ENCODE peak calls at places on chromosomes 1 and 21, in four cellular contexts. One of them, this sample, is unnamed. For H3K9me3 and H3K4me1, the result is how much of the 10 kb centered on the place peaks cover.

GRCh38 chr1:99685516-99686180 is 39.7 kb downstream of the PALMD start:
- DNase-seq in aorta: peak
- DNase-seq in kidney: peak
- DNase-seq in left lung: no peak
- DNase-seq in this sample: peak

GRCh38 chr21:45816794-45817193 is 164.8 kb upstream of the COL6A1 start:
- DNase-seq in aorta: no peak
- DNase-seq in kidney: no peak
- DNase-seq in left lung: no peak
- DNase-seq in this sample: no peak

GRCh38 chr1:101302831-101303511 is 66.2 kb downstream of the S1PR1 start:
- DNase-seq in aorta: no peak
- DNase-seq in kidney: no peak
- DNase-seq in left lung: no peak
- DNase-seq in this sample: no peak

GRCh38 chr21:32389337-32390015 is 3.3 kb downstream of the URB1 start:
- DNase-seq in aorta: no peak
- DNase-seq in kidney: no peak
- DNase-seq in left lung: no peak
- DNase-seq in this sample: no peak

GRCh38 chr1:23062271-23062670 is 43.0 kb downstream of the KDM1A start:
- DNase-seq in aorta: no peak
- DNase-seq in kidney: no peak
- DNase-seq in left lung: no peak
- DNase-seq in this sample: no peak

GRCh38 chr1:64691631-64692030 is 53.2 kb upstream of the RAVER2 start:
- DNase-seq in aorta: no peak
- DNase-seq in kidney: no peak
- DNase-seq in left lung: no peak
- DNase-seq in this sample: no peak

GRCh38 chr1:227916655-227917054 is 31.1 kb downstream of the WNT9A start:
- DNase-seq in aorta: no peak
- DNase-seq in kidney: no peak
- DNase-seq in left lung: no peak
- DNase-seq in this sample: no peak

GRCh38 chr21:46509760-46510159 is 51.1 kb downstream of the DIP2A start:
- DNase-seq in aorta: no peak
- DNase-seq in kidney: no peak
- DNase-seq in left lung: no peak
- DNase-seq in this sample: peak

GRCh38 chr1:2384941-2385481 is 6.3 kb downstream of the MORN1 start:
- DNase-seq in aorta: peak
- DNase-seq in kidney: peak
- DNase-seq in left lung: peak
- DNase-seq in this sample: no peak

GRCh38 chr1:145917595-145917994 is 922 bp downstream of the PEX11B start:
- DNase-seq in aorta: no peak
- DNase-seq in kidney: no peak
- DNase-seq in left lung: no peak
- DNase-seq in this sample: no peak
- H3K27ac ChIP-seq in aorta: no peak
- H3K27ac ChIP-seq in kidney: no peak
- H3K27ac ChIP-seq in left lung: no peak
- H3K27ac ChIP-seq in this sample: no peak

GRCh38 chr1:230029244-230029643 is 37.8 kb upstream of the GALNT2 start:
- DNase-seq in aorta: no peak
- DNase-seq in kidney: no peak
- DNase-seq in left lung: no peak
- DNase-seq in this sample: no peak

GRCh38 chr1:230028602-230029223 is 38.3 kb upstream of the GALNT2 start:
- DNase-seq in aorta: no peak
- DNase-seq in kidney: no peak
- DNase-seq in left lung: no peak
- DNase-seq in this sample: no peak

GRCh38 chr1:230032882-230033281 is 34.2 kb upstream of the GALNT2 start:
- DNase-seq in aorta: no peak
- DNase-seq in kidney: no peak
- DNase-seq in left lung: no peak
- DNase-seq in this sample: no peak

GRCh38 chr1:230030122-230030821 is 36.8 kb upstream of the GALNT2 start:
- DNase-seq in aorta: no peak
- DNase-seq in kidney: no peak
- DNase-seq in left lung: no peak
- DNase-seq in this sample: no peak

GRCh38 chr1:230031131-230031530 is 35.9 kb upstream of the GALNT2 start:
- DNase-seq in aorta: no peak
- DNase-seq in kidney: no peak
- DNase-seq in left lung: no peak
- DNase-seq in this sample: no peak
- H3K9me3 ChIP-seq in aorta: under half
- H3K9me3 ChIP-seq in kidney: under half
- H3K9me3 ChIP-seq in left lung: under half
- H3K9me3 ChIP-seq in this sample: under half

GRCh38 chr1:55724551-55725325 is 509.6 kb upstream of the USP24 start:
- DNase-seq in aorta: no peak
- DNase-seq in kidney: no peak
- DNase-seq in left lung: no peak
- DNase-seq in this sample: peak
- H3K4me1 ChIP-seq in aorta: under half
- H3K4me1 ChIP-seq in kidney: under half
- H3K4me1 ChIP-seq in left lung: under half
- H3K4me1 ChIP-seq in this sample: half or more

DNA sequence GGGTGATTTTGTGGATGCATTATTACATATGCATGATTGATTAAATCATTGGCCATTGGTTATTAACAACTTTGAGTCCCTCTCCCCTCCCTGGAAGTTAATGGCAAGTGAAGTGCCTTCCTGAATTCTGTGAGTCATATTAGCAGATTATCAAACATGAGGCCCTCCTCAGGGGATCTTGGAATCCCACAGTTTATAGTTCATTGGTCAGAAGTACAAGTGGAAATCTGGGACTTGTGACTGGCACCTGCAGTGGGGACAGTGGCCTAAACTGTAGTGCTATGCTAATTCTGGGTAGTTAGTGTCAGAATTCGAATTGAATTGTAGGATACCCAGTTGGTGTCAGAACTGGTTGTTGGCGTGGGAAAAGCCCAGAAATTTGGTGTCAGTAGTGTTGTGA is 26.2 kb downstream of the ZYG11B start:
- DNase-seq in aorta: no peak
- DNase-seq in kidney: no peak
- DNase-seq in left lung: no peak
- DNase-seq in this sample: no peak
- H3K27ac ChIP-seq in aorta: no peak
- H3K27ac ChIP-seq in kidney: no peak
- H3K27ac ChIP-seq in left lung: no peak
- H3K27ac ChIP-seq in this sample: no peak

GRCh38 chr1:221397606-221398005 is 344.3 kb downstream of the DUSP10 start:
- DNase-seq in aorta: no peak
- DNase-seq in kidney: peak
- DNase-seq in left lung: no peak
- DNase-seq in this sample: no peak

GRCh38 chr1:221392453-221392852 is 349.4 kb downstream of the DUSP10 start:
- DNase-seq in aorta: peak
- DNase-seq in kidney: no peak
- DNase-seq in left lung: no peak
- DNase-seq in this sample: no peak

GRCh38 chr1:221396526-221396925 is 345.4 kb downstream of the DUSP10 start:
- DNase-seq in aorta: no peak
- DNase-seq in kidney: no peak
- DNase-seq in left lung: peak
- DNase-seq in this sample: peak

GRCh38 chr1:221397141-221397540 is 344.7 kb downstream of the DUSP10 start:
- DNase-seq in aorta: no peak
- DNase-seq in kidney: no peak
- DNase-seq in left lung: no peak
- DNase-seq in this sample: no peak

DNA sequence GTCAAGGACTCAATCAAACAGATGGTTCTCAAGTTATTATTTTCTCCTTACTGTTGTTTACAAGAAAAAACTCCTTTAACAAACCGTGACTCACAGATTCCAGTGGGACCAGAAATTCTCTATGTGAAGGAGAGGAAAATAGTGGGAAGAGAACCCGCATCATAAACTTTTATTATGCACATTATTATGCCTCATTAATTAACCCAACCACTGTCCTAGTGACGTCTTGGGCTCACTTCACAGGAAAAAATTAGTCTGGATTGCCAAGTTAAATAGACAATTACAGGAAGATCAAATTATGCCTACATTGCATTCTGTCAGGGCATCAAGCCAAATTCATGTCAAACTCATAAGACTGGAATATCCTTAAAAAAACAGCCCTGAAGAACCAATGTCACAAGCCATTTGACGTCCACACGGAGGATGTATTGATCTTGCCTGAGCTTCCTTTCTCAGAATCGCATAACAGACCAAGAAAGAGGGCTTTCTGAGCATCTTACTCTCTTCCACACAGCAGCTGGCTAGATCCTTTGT is 347.8 kb downstream of the DUSP10 start:
- DNase-seq in aorta: no peak
- DNase-seq in kidney: no peak
- DNase-seq in left lung: no peak
- DNase-seq in this sample: no peak
- H3K9me3 ChIP-seq in aorta: under half
- H3K9me3 ChIP-seq in kidney: under half
- H3K9me3 ChIP-seq in left lung: under half
- H3K9me3 ChIP-seq in this sample: under half

This sample was measured in SJCRH30.